ENCODE peak calls at places on chromosomes 6 and 20, in six cellular contexts. B, J, W, E, V and U are unnamed samples.

GRCh38 chr20:57391439-57392129 is 388 bp downstream of the RBM38 start:
- DNase-seq in E (no peak), W (peak), B (no peak), V (no peak), J (no peak), U (no peak)

GRCh38 chr6:142152731-142153130 is 5.7 kb downstream of the VTA1 start:
- DNase-seq in J (no peak), B (peak), E (no peak), V (no peak), W (peak), U (no peak)

GRCh38 chr20:25310268-25310920 is 62.5 kb downstream of the PYGB start:
- DNase-seq in E (peak), V (no peak), J (no peak), W (peak), B (peak), U (no peak)

GRCh38 chr6:151658091-151658490 is 149.4 kb upstream of the ESR1 start:
- DNase-seq in E (no peak), W (no peak), B (no peak), J (no peak), V (no peak), U (no peak)

GRCh38 chr20:62540504-62540903 is 64.7 kb upstream of the GATA5 start:
- DNase-seq in J (no peak), V (no peak), E (no peak), B (no peak), W (no peak), U (no peak)

GRCh38 chr6:46949662-46950280 is 28.0 kb upstream of the ADGRF5 start:
- DNase-seq in J (no peak), V (no peak), E (no peak), W (no peak), B (no peak), U (no peak)

GRCh38 chr6:128266946-128267345 is 253.5 kb downstream of the PTPRK start:
- DNase-seq in V (no peak), B (peak), J (no peak), W (no peak), E (no peak), U (no peak)

GRCh38 chr6:42138630-42139619 is 3.5 kb downstream of the C6orf132 start:
- DNase-seq in W (peak), J (peak), B (peak), E (no peak), V (no peak), U (peak)

GRCh38 chr6:15817100-15817499 is 154.3 kb upstream of the DTNBP1 start:
- DNase-seq in V (no peak), B (no peak), E (peak), J (no peak), W (no peak), U (no peak)

GRCh38 chr20:47418061-47418616 is 61.6 kb upstream of the ZMYND8 start:
- DNase-seq in V (no peak), J (no peak), E (peak), B (no peak), W (no peak), U (no peak)
- H2AFZ ChIP-seq in V (peak), J (no peak), E (no peak), B (no peak), W (no peak), U (no peak)

DNA sequence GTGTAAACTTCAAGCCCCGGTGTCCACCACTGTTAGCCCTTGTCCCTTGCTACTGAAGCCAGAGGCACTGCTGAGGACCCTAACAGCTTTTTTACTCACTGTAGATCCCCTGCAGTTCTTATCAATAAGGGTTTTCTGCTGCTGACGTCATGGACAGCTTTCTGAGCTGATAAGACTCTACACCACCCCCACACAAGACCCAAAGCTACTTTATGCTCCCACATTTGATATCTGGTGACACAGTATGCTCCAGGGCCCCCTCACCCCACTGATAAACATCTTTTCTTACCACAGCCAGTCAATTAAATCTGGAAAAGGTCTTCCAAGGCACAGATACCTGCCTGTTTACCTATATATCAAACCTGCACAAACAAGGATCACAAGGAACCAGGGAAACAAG is 65.3 kb downstream of the NUS1 start:
- DNase-seq in V (no peak), B (no peak), E (no peak), W (no peak), J (no peak), U (no peak)
- H2BK5ac ChIP-seq in V (no peak), B (no peak), E (no peak), W (no peak), J (no peak), U (no peak)

GRCh38 chr6:37057678-37058077 is 52.2 kb downstream of the FGD2 start:
- DNase-seq in W (no peak), J (no peak), V (no peak), E (no peak), B (no peak), U (no peak)

GRCh38 chr6:37056112-37056403 is 50.6 kb downstream of the FGD2 start:
- DNase-seq in W (no peak), J (no peak), B (no peak), E (no peak), V (no peak), U (no peak)

GRCh38 chr6:37058084-37058586 is 52.7 kb downstream of the FGD2 start:
- DNase-seq in W (peak), J (no peak), E (peak), B (peak), V (no peak), U (no peak)

GRCh38 chr6:37057128-37057471 is 51.6 kb downstream of the FGD2 start:
- DNase-seq in B (no peak), W (no peak), J (no peak), E (no peak), V (no peak), U (no peak)

DNA sequence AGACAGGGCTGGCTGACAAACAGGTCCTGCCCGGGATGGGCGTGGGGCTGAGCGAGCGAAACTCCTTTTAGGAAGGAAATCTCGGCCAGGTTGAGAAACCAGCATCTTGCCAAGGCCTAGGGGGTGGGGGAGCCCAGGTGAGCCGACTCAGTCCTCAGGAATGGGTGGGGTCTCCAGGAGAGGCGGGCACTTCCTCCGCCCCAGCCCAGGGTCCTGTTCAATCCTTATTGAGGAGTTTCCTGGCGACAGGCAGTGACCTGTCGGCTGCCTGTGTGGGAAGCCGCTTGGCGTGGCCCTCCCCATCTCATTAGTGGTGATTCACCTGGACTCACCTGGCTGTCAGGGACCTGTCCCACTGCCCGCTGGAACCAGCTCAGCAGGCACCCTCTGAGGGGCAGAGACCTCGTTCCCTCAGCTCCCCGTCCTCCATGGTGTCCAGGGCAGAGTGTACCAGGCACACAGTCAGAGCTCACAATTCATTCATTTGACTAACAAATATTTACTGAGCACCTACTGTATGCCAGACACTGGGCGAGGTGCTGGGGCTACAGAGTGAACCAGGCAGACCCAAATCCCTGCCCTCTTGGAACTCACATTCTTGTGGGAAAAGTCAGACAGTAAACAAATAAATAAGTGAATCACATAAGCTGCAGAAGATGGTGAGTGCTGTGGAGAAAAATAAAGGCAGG is 51.1 kb downstream of the FGD2 start:
- DNase-seq in J (peak), W (peak), V (peak), B (peak), E (peak), U (no peak)
- H2AK5ac ChIP-seq in J (no peak), W (peak), V (peak), B (peak), E (peak), U (peak)

DNA sequence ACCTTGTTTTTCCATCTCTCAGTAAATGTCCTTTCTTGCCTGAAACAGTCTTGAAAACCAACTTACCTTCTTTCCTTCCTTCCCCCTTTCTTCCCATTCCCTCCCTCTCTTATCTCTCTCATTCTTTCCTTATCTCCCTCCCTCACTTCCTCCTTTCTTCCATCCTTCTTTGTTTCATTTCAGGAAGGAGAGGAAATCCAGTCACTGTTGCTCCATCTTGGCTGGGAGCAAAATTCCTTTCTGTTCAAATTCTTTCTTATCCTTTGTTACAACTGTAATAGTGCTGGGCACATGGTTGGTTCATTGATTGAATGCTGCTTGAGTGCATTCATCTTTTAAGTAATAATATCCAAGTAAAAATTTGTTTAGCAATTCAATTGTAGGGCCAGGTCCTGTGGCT is 17.4 kb upstream of the TCP11 start:
- DNase-seq in E (no peak), V (no peak), J (no peak), W (no peak), B (no peak), U (no peak)
- H2AFZ ChIP-seq in E (no peak), V (no peak), J (no peak), W (no peak), B (no peak), U (peak)

DNA sequence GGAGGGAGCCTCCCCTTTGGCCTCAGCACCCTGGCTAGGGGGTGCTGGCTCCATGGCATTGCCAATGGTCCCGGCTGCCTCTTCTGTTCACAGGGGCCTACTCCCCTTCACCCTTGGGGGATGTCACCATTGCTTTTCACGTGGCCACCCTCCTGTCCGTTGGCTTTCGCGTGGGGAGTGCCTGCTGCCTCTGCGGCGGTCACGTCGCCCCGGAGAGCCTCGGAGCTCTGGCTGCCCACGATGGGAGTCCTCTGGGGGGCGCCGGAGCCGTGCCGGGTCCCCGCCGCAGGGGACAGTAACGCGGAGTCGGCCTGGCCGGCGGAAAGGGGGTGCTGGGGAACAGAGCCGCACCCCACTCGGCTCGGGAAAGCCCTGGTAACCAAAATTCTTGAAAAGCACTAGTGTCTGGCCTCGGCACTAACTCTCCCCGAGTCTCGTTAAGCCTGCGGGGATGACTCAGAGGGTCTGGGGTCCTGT is 661 bp upstream of the HEBP2 start:
- DNase-seq in E (no peak), W (peak), J (peak), V (peak), B (no peak), U (peak)
- H2BK5ac ChIP-seq in E (peak), W (peak), J (no peak), V (peak), B (peak), U (peak)

GRCh38 chr6:138296786-138297185 is 78.5 kb upstream of the PBOV1 start:
- DNase-seq in B (no peak), E (peak), W (no peak), J (no peak), V (no peak), U (no peak)
- H2AK5ac ChIP-seq in B (no peak), E (no peak), W (no peak), J (no peak), V (no peak), U (no peak)

DNA sequence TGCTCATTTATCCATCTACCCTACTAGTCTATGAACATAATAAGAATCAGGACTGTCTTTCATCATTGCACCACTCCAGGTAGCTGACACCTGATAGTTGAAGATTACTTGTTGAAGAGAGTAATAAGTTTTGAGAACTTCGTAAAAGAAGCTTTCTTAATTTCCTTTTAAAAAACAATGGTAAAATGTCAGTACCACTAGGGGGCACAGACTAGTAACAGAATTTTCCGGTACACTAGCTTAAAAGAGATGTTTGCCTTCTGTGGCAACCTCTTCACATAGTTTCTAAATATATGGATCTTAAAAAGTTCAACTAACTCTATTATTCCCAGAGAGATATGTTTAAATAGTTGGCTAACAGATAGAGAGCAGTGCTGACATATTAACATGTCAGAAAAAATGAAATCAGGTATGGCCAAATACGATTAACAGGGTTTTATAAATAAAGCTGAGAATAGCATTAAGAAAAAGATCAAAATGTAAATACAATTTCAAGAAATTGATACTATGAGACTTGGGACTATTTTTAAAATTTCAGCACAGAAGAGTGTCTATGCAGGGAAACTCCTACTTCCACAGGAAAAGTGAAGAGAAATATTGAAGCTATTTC is 5.4 kb upstream of the KCNQ5 start:
- DNase-seq in B (peak), V (no peak), W (peak), E (no peak), J (no peak), U (no peak)
- H2AFZ ChIP-seq in B (no peak), V (no peak), W (no peak), E (no peak), J (no peak), U (no peak)

GRCh38 chr20:48826883-48827771 is 672 bp downstream of the PREX1 start:
- DNase-seq in W (peak), V (peak), J (peak), E (no peak), B (no peak), U (peak)
- H2BK5ac ChIP-seq in W (no peak), V (no peak), J (no peak), E (no peak), B (no peak), U (no peak)

GRCh38 chr20:32650545-32650944 is 23.2 kb downstream of the C20orf203 start:
- DNase-seq in B (no peak), V (no peak), W (no peak), E (no peak), J (no peak), U (no peak)

GRCh38 chr20:32651537-32651936 is 22.2 kb downstream of the C20orf203 start:
- DNase-seq in J (no peak), E (no peak), V (no peak), W (no peak), B (no peak), U (no peak)

GRCh38 chr20:32649697-32650471 is 23.9 kb downstream of the C20orf203 start:
- DNase-seq in W (no peak), E (no peak), J (no peak), B (no peak), V (no peak), U (no peak)

GRCh38 chr20:32646486-32646885 is 27.3 kb downstream of the C20orf203 start:
- DNase-seq in J (no peak), E (no peak), W (no peak), B (no peak), V (no peak), U (no peak)

GRCh38 chr20:32648761-32649615 is 24.8 kb downstream of the C20orf203 start:
- DNase-seq in B (peak), V (no peak), W (no peak), J (no peak), E (no peak), U (no peak)
- H2AK5ac ChIP-seq in B (peak), V (no peak), W (no peak), J (no peak), E (no peak), U (peak)